ENCODE peak calls at places on chromosomes 1 and 21, in nine cellular contexts. M is CD4-positive, alpha-beta memory T cell; G is NCI-H146; A is IMR-90; P is stimulated activated CD8-positive, alpha-beta memory T cell treated with anti-CD3 and anti-CD28 coated beads, Interleukin-7, amount 100 ng/mL, for 48 hours; R is OCI-M1; T is Peyer's patch; K is right cardiac atrium; Y is iris pigment epithelial cell. Q is an unnamed sample.

GRCh38 chr1:215132156-215132555 is 49.6 kb downstream of the KCNK2 start:
- DNase-seq in M (no peak), G (no peak), A (peak), P (no peak), R (no peak), T (no peak), K (no peak), Y (peak), Q (no peak)

GRCh38 chr1:226708967-226709396 is 30.1 kb downstream of the ITPKB start:
- DNase-seq in M (no peak), G (no peak), A (peak), P (no peak), R (no peak), T (no peak), K (no peak), Y (no peak), Q (no peak)

GRCh38 chr1:1927751-1928150 is 8.7 kb upstream of the TMEM52 start:
- DNase-seq in M (no peak), G (no peak), A (no peak), P (no peak), R (no peak), T (peak), K (no peak), Y (no peak), Q (peak)

GRCh38 chr1:168714012-168714411 is 15.0 kb downstream of the DPT start:
- DNase-seq in M (no peak), G (no peak), A (no peak), P (no peak), R (no peak), T (peak), K (no peak), Y (no peak), Q (peak)

GRCh38 chr1:160032165-160032827 is 506 bp upstream of the PIGM start:
- DNase-seq in M (peak), G (no peak), A (no peak), P (no peak), R (peak), T (no peak), K (no peak), Y (no peak), Q (peak)

GRCh38 chr21:32329331-32329730 is 30.7 kb downstream of the MRAP start:
- DNase-seq in M (no peak), G (no peak), A (peak), P (no peak), R (no peak), T (no peak), K (no peak), Y (no peak), Q (no peak)

GRCh38 chr1:41481109-41481775 is 3.2 kb downstream of the EDN2 start:
- DNase-seq in M (no peak), G (peak), A (no peak), P (no peak), R (no peak), T (peak), K (no peak), Y (no peak), Q (no peak)

GRCh38 chr1:101567582-101568189 is 330.9 kb downstream of the S1PR1 start:
- DNase-seq in M (peak), G (no peak), A (peak), P (no peak), R (peak), T (peak), K (peak), Y (peak), Q (peak)

GRCh38 chr1:234990874-234991801 is 137.5 kb downstream of the TOMM20 start:
- DNase-seq in M (no peak), G (no peak), A (no peak), P (no peak), R (no peak), T (no peak), K (no peak), Y (no peak), Q (no peak)

GRCh38 chr1:10950316-10951172 is 61.9 kb upstream of the TARDBP start:
- DNase-seq in M (no peak), G (no peak), A (no peak), P (no peak), R (no peak), T (no peak), K (no peak), Y (no peak), Q (no peak)

GRCh38 chr1:207824691-207825090 is 72.8 kb downstream of the CD46 start:
- DNase-seq in M (no peak), G (no peak), A (no peak), P (no peak), R (peak), T (no peak), K (no peak), Y (peak), Q (no peak)

GRCh38 chr1:216178266-216178665 is 245.0 kb downstream of the USH2A start:
- DNase-seq in M (no peak), G (no peak), A (peak), P (no peak), R (no peak), T (no peak), K (no peak), Y (peak), Q (no peak)

GRCh38 chr1:63630666-63631065 is 37.5 kb downstream of the PGM1 start:
- DNase-seq in M (no peak), G (no peak), A (no peak), P (no peak), R (no peak), T (no peak), K (no peak), Y (no peak), Q (no peak)

GRCh38 chr1:203765029-203765837 is at the start of gene LAX1:
- DNase-seq in M (peak), G (no peak), A (no peak), P (peak), R (no peak), T (no peak), K (no peak), Y (no peak), Q (peak)

GRCh38 chr1:180252638-180253536 is 22.8 kb downstream of the LHX4 start:
- DNase-seq in M (peak), G (peak), A (peak), P (peak), R (peak), T (peak), K (peak), Y (peak), Q (peak)

GRCh38 chr1:150513275-150513885 is 2.2 kb upstream of the FALEC start:
- DNase-seq in M (no peak), G (no peak), A (no peak), P (no peak), R (no peak), T (no peak), K (no peak), Y (no peak), Q (no peak)

GRCh38 chr1:158998781-158999161 is 10.9 kb upstream of the IFI16 start:
- DNase-seq in M (peak), G (peak), A (peak), P (no peak), R (peak), T (peak), K (peak), Y (peak), Q (peak)

Q was measured in transverse colon.